ENCODE peak calls at places on chromosomes 5 and 9, in eight cellular contexts. F is heart right ventricle, T is left ventricle myocardium inferior, E is foreskin keratinocyte, D is iPS DF 6.9, S is upper lobe of left lung, N is lower lobe of right lung, O is neural progenitor cell. X is an unnamed sample.

GRCh38 chr9:124260769-124261603 is 3.2 kb downstream of the NEK6 start:
- DNase-seq in F (no peak), T (no peak), E (no peak), D (no peak), S (no peak), N (no peak), O (no peak), X (no peak)

GRCh38 chr5:177071671-177072385 is 14.9 kb upstream of the FGFR4 start:
- DNase-seq in F (peak; percentile 82), T (no peak), E (peak; percentile 37), D (peak; percentile 71), S (no peak), N (no peak), O (peak; percentile 82), X (no peak)

GRCh38 chr5:34562791-34563190 is 93.3 kb upstream of the RAI14 start:
- DNase-seq in F (no peak), T (no peak), E (no peak), D (no peak), S (no peak), N (no peak), O (no peak), X (no peak)

GRCh38 chr9:79619930-79620329 is 48.2 kb downstream of the TLE4 start:
- DNase-seq in F (no peak), T (no peak), E (no peak), D (no peak), S (no peak), N (no peak), O (no peak), X (no peak)

GRCh38 chr9:127575875-127576778 is 36.0 kb upstream of the STXBP1 start:
- DNase-seq in F (no peak), T (no peak), E (no peak), D (no peak), S (no peak), N (no peak), O (no peak), X (no peak)

GRCh38 chr5:31133488-31133887 is 60.0 kb upstream of the CDH6 start:
- DNase-seq in F (no peak), T (no peak), E (no peak), D (no peak), S (no peak), N (no peak), O (no peak), X (no peak)

GRCh38 chr5:147446528-147446927 is 63.3 kb downstream of the DPYSL3 start:
- DNase-seq in F (peak; percentile 22), T (peak; percentile 36), E (no peak), D (no peak), S (no peak), N (no peak), O (no peak), X (no peak)

GRCh38 chr9:124506433-124506832 is 766 bp downstream of the NR5A1 start:
- DNase-seq in F (no peak), T (no peak), E (no peak), D (no peak), S (no peak), N (peak; percentile 31), O (no peak), X (no peak)

GRCh38 chr5:134127376-134127861 is 12.9 kb downstream of the TCF7 start:
- DNase-seq in F (peak; percentile 59), T (peak; percentile 61), E (no peak), D (no peak), S (no peak), N (no peak), O (no peak), X (no peak)

GRCh38 chr9:116687762-116688160 is 656 bp downstream of the TRIM32 start:
- DNase-seq in F (no peak), T (no peak), E (no peak), D (no peak), S (no peak), N (no peak), O (peak; percentile 13), X (no peak)

GRCh38 chr5:27523629-27524028 is 485.2 kb upstream of the CDH9 start:
- DNase-seq in F (no peak), T (no peak), E (no peak), D (no peak), S (peak; percentile 69), N (peak; percentile 42), O (no peak), X (no peak)

GRCh38 chr5:174723315-174723978 is 935 bp upstream of the MSX2 start:
- DNase-seq in F (no peak), T (no peak), E (no peak), D (no peak), S (no peak), N (no peak), O (peak; percentile 64), X (no peak)

GRCh38 chr5:143244000-143244736 is 159.3 kb downstream of the NR3C1 start:
- DNase-seq in F (peak; percentile 55), T (peak; percentile 43), E (peak; percentile 95), D (no peak), S (no peak), N (no peak), O (no peak), X (peak; percentile 98)
- H3K4me1 ChIP-seq in F (no peaks in the 10 kb centered on the region), T (peaks cover 5% of the 10 kb centered on the region), E (peaks cover 63% of the 10 kb centered on the region), D (no peaks in the 10 kb centered on the region), S (peaks cover 4% of the 10 kb centered on the region), N (peaks cover 6% of the 10 kb centered on the region), O (no peaks in the 10 kb centered on the region), X (peaks cover 56% of the 10 kb centered on the region)

DNA sequence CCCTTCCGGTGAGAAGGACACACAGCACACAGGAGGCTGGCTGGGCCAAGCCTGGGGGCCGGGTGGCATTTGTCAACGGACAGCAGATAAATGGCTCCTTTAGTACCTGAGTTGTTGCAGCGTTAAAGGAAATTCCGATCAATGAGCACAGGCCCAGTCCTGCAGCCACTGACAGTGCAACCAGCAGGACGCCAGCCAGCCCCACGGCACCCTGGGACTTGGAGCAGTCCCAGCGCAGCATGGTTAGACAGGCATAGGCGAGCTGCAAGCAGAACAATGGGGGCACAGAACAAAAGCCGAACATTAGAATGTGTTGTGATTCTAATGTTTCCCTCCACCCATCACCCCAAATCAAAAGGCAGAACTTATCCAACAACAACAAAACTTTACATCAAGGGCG is 39.3 kb downstream of the PTCH1 start:
- DNase-seq in F (no peak), T (no peak), E (no peak), D (no peak), S (peak; percentile 47), N (no peak), O (peak; percentile 52), X (no peak)
- H3K27ac ChIP-seq in F (no peak overlapping the region), T (no peak overlapping the region), E (no peak overlapping the region), D (no peak overlapping the region), S (no peak overlapping the region), N (no peak overlapping the region), O (no peak overlapping the region), X (no peak overlapping the region)

GRCh38 chr9:91558879-91559278 is 135.2 kb upstream of the NFIL3 start:
- DNase-seq in F (no peak), T (no peak), E (no peak), D (no peak), S (no peak), N (no peak), O (no peak), X (no peak)
- H3K4me1 ChIP-seq in F (no peaks in the 10 kb centered on the region), T (no peaks in the 10 kb centered on the region), E (no peaks in the 10 kb centered on the region), D (no peaks in the 10 kb centered on the region), S (no peaks in the 10 kb centered on the region), N (no peaks in the 10 kb centered on the region), O (peaks cover 2% of the 10 kb centered on the region), X (no peaks in the 10 kb centered on the region)

GRCh38 chr5:10503321-10503720 is 60.5 kb upstream of the ANKRD33B start:
- DNase-seq in F (no peak), T (peak; percentile 47), E (no peak), D (no peak), S (no peak), N (no peak), O (no peak), X (no peak)
- H3K27ac ChIP-seq in F (no peak overlapping the region), T (peak overlapping the region; percentile 57), E (no peak overlapping the region), D (no peak overlapping the region), S (no peak overlapping the region), N (no peak overlapping the region), O (no peak overlapping the region), X (no peak overlapping the region)

DNA sequence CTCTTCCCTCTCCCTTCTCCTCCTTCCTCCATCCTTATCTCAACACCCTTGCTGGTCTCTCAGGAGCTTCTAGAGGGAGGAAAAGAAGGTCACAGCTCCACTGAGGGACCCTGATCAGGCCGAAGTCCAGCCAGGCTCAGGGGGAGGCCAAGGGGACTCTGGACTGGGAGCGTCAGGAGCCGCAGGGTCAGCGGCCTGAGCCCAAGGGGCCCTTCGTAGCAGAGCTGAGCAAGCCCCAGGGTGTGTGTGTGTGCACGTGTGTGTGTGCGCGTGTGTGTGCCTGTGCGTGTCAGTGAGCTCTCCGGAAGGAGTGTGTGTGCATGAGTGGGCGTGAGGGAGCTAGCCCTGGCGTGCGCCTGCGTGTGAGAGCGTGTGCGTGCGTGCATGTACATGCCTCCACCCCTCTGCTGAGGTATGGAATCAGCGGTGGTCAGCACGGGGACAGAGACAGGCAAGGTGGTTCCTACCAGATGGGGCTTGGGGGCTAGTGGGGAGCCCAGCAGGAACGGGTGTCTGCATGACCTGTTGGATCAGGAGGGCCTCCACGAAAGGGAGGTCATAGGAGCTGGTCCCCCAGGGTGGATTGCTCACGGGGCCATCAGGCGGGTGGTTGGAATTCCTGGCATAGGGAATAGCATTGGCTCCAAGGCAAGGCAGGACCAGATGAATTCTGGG is 10.0 kb upstream of the AGPAT2 start:
- DNase-seq in F (no peak), T (no peak), E (no peak), D (no peak), S (peak; percentile 60), N (no peak), O (no peak), X (no peak)
- H3K4me1 ChIP-seq in F (peaks cover 4% of the 10 kb centered on the region), T (peaks cover 41% of the 10 kb centered on the region), E (peaks cover 4% of the 10 kb centered on the region), D (peaks cover 7% of the 10 kb centered on the region), S (peaks cover 41% of the 10 kb centered on the region), N (peaks cover 59% of the 10 kb centered on the region), O (peaks cover under 1% of the 10 kb centered on the region), X (peaks cover 14% of the 10 kb centered on the region)

GRCh38 chr5:67451640-67452279 is 255.2 kb upstream of the CD180 start:
- DNase-seq in F (no peak), T (no peak), E (no peak), D (no peak), S (no peak), N (no peak), O (no peak), X (no peak)
- H3K27ac ChIP-seq in F (no peak overlapping the region), T (no peak overlapping the region), E (no peak overlapping the region), D (no peak overlapping the region), S (no peak overlapping the region), N (no peak overlapping the region), O (no peak overlapping the region), X (no peak overlapping the region)